ENCODE peak calls at places on chromosomes 7 and 10, in nine cellular contexts. W is hepatocyte, B is mammary epithelial cell, G is IMR-90, F is fibroblast of lung, Q is GM23338, H is PC-3, C is A549, R is HepG2. N is an unnamed sample.

GRCh38 chr7:24152356-24152755 is 131.6 kb upstream of the NPY start:
- DNase-seq in W (peak), B (peak), G (no peak), F (no peak), Q (no peak), H (peak), C (no peak), R (no peak), N (no peak)

GRCh38 chr7:81236560-81236959 is 317.7 kb upstream of the SEMA3C start:
- DNase-seq in W (no peak), B (no peak), G (no peak), F (no peak), Q (no peak), H (no peak), C (no peak), R (no peak), N (no peak)

GRCh38 chr10:33795529-33795928 is 461.1 kb upstream of the NRP1 start:
- DNase-seq in W (no peak), B (no peak), G (no peak), F (no peak), Q (no peak), H (no peak), C (no peak), R (no peak), N (no peak)

GRCh38 chr10:5812283-5813090 is 747 bp downstream of the GDI2 start:
- DNase-seq in W (peak), B (peak), G (no peak), F (no peak), Q (peak), H (no peak), C (peak), R (no peak), N (peak)

GRCh38 chr7:114047889-114048288 is 129.1 kb upstream of the PPP1R3A start:
- DNase-seq in W (peak), B (peak), G (peak), F (peak), Q (no peak), H (no peak), C (no peak), R (no peak), N (no peak)

GRCh38 chr7:22154130-22154529 is 202.8 kb downstream of the RAPGEF5 start:
- DNase-seq in W (no peak), B (no peak), G (no peak), F (peak), Q (peak), H (no peak), C (no peak), R (no peak), N (no peak)

GRCh38 chr7:20307119-20307518 is 23.6 kb upstream of the ITGB8 start:
- DNase-seq in W (peak), B (no peak), G (peak), F (peak), Q (peak), H (no peak), C (peak), R (no peak), N (peak)

GRCh38 chr10:1394155-1394912 is 338.1 kb downstream of the WDR37 start:
- DNase-seq in W (no peak), B (no peak), G (no peak), F (no peak), Q (no peak), H (no peak), C (no peak), R (no peak), N (no peak)

GRCh38 chr10:132407243-132407746 is 10.3 kb downstream of the PWWP2B start:
- DNase-seq in W (peak), B (no peak), G (no peak), F (no peak), Q (no peak), H (peak), C (no peak), R (peak), N (peak)

GRCh38 chr7:51226042-51226755 is 90.4 kb downstream of the COBL start:
- DNase-seq in W (peak), B (peak), G (no peak), F (no peak), Q (no peak), H (peak), C (no peak), R (no peak), N (no peak)

DNA sequence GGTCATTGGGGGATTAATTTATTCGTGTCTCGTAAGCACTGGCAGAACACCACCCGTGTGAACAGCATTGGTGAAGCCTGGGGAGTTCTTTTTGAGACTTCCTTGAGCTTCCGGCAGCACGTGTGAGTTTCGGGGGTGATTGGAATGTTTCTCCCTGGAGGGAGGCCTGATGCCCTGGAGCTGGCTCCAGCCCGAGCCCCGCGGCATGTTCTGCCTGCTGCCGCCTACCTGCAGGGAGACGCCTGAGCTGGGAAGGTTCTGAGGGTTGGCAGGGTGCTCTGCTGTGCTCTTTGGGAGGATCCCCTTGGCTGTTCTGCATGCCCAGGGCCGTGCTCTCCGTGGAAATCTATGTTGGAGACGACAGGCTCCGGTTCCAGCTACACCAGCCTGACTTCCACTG is 159.3 kb downstream of the MGMT start:
- DNase-seq in W (no peak), B (no peak), G (no peak), F (no peak), Q (peak), H (no peak), C (no peak), R (no peak), N (no peak)
- H3K4me2 ChIP-seq in W (no peak), B (no peak), G (no peak), F (no peak), Q (no peak), H (no peak), C (no peak), R (no peak), N (no peak)

GRCh38 chr10:119657725-119658124 is 6.5 kb downstream of the BAG3 start:
- DNase-seq in W (peak), B (no peak), G (peak), F (peak), Q (no peak), H (peak), C (no peak), R (no peak), N (no peak)

GRCh38 chr10:119658274-119658673 is 7.1 kb downstream of the BAG3 start:
- DNase-seq in W (peak), B (peak), G (peak), F (peak), Q (peak), H (peak), C (peak), R (peak), N (peak)

GRCh38 chr10:119655566-119656001 is 4.4 kb downstream of the BAG3 start:
- DNase-seq in W (peak), B (peak), G (peak), F (peak), Q (no peak), H (peak), C (peak), R (no peak), N (peak)

GRCh38 chr10:119654540-119654939 is 3.4 kb downstream of the BAG3 start:
- DNase-seq in W (no peak), B (peak), G (no peak), F (no peak), Q (no peak), H (peak), C (peak), R (peak), N (peak)

DNA sequence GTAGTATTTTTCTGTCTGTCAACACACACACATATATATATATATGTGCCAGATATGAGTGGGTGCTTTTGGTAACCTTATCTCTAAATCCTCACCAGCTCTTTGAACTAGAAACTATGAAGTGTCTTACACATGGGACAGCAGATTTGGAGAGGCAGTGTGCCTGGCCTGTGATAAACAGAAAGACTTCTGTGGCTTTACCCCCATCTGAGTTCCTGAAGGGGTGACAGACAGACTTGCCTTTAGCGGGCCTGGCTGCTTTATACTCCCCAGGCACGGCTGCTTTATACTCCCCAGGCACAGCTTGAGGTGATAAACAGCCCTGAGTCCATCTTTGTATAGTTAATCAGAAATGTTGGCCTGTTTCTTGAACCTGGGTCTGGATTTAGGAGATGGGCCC is 5.6 kb downstream of the BAG3 start:
- DNase-seq in W (no peak), B (no peak), G (no peak), F (no peak), Q (no peak), H (no peak), C (no peak), R (no peak), N (no peak)
- H3K27ac ChIP-seq in W (peak), B (no peak), G (peak), F (peak), Q (no peak), H (peak), C (peak), R (peak), N (peak)

DNA sequence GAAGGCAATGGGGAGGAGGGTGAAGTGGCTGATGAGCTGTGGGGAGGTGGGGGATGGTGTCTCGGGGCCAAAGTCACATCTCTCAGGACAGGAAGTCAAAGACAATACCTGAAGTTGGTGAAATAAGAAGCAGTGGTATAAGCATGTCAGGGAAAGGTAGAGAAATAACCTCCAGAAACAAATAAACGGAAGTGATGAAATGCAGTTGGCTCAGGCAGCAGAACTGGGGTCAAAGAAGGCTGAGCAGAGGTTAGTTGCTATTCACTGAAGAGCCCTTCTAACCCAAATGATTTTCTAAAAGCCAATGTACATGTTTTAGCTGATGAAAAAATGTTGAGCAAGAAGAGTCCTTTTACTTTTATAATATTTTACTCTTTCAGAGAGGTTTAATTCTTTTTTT is 78.6 kb upstream of the ADRB1 start:
- DNase-seq in W (no peak), B (no peak), G (no peak), F (no peak), Q (no peak), H (no peak), C (no peak), R (no peak), N (no peak)
- H3K4me2 ChIP-seq in W (no peak), B (no peak), G (no peak), F (no peak), Q (no peak), H (no peak), C (no peak), R (no peak), N (no peak)

GRCh38 chr7:139714163-139714901 is 63.5 kb downstream of the HIPK2 start:
- DNase-seq in W (no peak), B (no peak), G (no peak), F (no peak), Q (no peak), H (no peak), C (no peak), R (no peak), N (no peak)
- H3K27ac ChIP-seq in W (no peak), B (no peak), G (no peak), F (no peak), Q (no peak), H (no peak), C (no peak), R (no peak), N (no peak)

DNA sequence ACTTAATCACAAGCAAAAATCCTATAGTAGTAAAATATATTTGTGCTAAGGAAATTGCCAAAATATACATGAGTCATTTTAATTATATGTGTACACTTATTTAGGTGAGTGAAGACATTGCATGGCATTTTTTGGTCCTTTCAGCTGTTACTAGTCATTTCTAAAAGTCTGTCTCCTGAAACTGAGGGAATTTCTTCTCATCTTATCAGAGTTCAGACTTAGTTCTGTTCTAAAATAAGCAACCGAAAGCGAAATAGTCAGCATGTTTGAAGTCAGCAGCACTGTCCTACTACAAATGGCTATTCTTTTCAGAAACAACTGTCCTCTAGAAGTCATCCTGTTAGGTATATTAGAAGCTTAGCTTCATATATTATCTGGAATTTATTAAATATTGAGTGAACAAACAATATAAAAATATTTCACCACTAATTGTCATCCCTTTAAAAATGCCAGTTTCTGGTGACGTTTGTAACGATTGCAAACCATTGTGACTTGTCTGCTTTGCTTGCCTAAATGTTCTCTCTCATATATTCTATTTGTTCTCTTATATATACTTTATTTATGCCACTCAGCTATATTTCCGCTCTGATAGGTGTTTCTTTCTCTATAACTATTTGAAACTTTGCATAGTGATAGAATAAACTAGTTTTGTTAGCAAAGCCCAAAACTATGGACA is 227.4 kb upstream of the KAT6B start:
- DNase-seq in W (no peak), B (no peak), G (peak), F (peak), Q (no peak), H (peak), C (no peak), R (no peak), N (no peak)
- H3K4me2 ChIP-seq in W (peak), B (no peak), G (peak), F (peak), Q (no peak), H (peak), C (no peak), R (no peak), N (no peak)

GRCh38 chr7:18573410-18574234 is 78.1 kb downstream of the HDAC9 start:
- DNase-seq in W (no peak), B (no peak), G (no peak), F (no peak), Q (no peak), H (no peak), C (no peak), R (no peak), N (no peak)
- H3K27ac ChIP-seq in W (no peak), B (no peak), G (no peak), F (no peak), Q (no peak), H (no peak), C (no peak), R (no peak), N (no peak)

GRCh38 chr10:51508156-51508555 is 191.2 kb downstream of the CSTF2T start:
- DNase-seq in W (no peak), B (no peak), G (no peak), F (no peak), Q (no peak), H (no peak), C (no peak), R (no peak), N (no peak)
- H3K4me2 ChIP-seq in W (no peak), B (no peak), G (no peak), F (no peak), Q (no peak), H (no peak), C (no peak), R (no peak), N (no peak)